ENCODE peak calls at places on chromosomes 5 and 9, in four cellular contexts. Q is heart left ventricle, E is GM20000, U is brain microvascular endothelial cell. Y is an unnamed sample.

GRCh38 chr5:909086-909485 is 16.4 kb downstream of the TRIP13 start:
- DNase-seq in Q (no peak), E (no peak), U (no peak), Y (no peak)

GRCh38 chr9:130627051-130627450 is 37.3 kb upstream of the PRDM12 start:
- DNase-seq in Q (no peak), E (no peak), U (no peak), Y (no peak)

GRCh38 chr5:73818357-73818756 is 192.4 kb downstream of the ARHGEF28 start:
- DNase-seq in Q (no peak), E (no peak), U (peak), Y (no peak)

GRCh38 chr5:57010786-57011185 is 58.9 kb upstream of the MIER3 start:
- DNase-seq in Q (no peak), E (no peak), U (no peak), Y (no peak)

GRCh38 chr9:124259273-124260078 is 1.7 kb downstream of the NEK6 start:
- DNase-seq in Q (peak), E (no peak), U (peak), Y (no peak)

GRCh38 chr5:66529182-66529581 is 67.0 kb upstream of the MAST4 start:
- DNase-seq in Q (no peak), E (no peak), U (no peak), Y (no peak)

GRCh38 chr5:112388739-112389138 is 30.3 kb downstream of the EPB41L4A start:
- DNase-seq in Q (no peak), E (no peak), U (no peak), Y (no peak)

GRCh38 chr5:138654281-138654867 is 79.2 kb upstream of the HSPA9 start:
- DNase-seq in Q (no peak), E (peak), U (peak), Y (peak)

GRCh38 chr5:169416583-169417196 is 115.8 kb upstream of the SLIT3 start:
- DNase-seq in Q (peak), E (peak), U (peak), Y (peak)

GRCh38 chr5:132204736-132205135 is 22.9 kb downstream of the P4HA2 start:
- DNase-seq in Q (no peak), E (no peak), U (no peak), Y (no peak)

GRCh38 chr5:26003966-26004365 is 1034.4 kb downstream of the CDH9 start:
- DNase-seq in Q (no peak), E (no peak), U (no peak), Y (no peak)

GRCh38 chr5:26012078-26012477 is 1026.3 kb downstream of the CDH9 start:
- DNase-seq in Q (no peak), E (no peak), U (no peak), Y (no peak)

DNA sequence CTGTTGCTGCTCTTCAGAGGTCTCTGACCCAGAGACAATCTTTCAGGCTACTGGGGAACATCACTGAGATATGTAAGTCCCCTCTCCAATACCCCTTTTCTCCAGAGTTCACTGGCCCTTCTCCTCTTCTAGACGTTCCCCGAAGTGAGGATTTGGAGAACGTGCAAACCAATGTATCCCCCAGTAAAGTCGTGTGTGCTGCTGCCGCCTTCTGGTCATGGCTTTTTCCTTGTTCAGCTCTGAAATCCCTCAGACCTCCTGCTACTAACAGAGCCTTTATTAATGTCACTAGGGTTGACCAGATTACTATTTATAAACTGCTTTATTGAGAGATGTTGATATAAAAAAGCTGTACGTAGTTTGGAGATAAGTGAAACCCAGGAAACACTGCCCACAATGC is 1028.6 kb downstream of the CDH9 start:
- DNase-seq in Q (no peak), E (no peak), U (no peak), Y (no peak)
- TF ChIP-seq CTCF in Q (no peak), E (no peak), U (no peak), Y (peak)

GRCh38 chr5:79840085-79840990 is 150.7 kb downstream of the CMYA5 start:
- DNase-seq in Q (no peak), E (no peak), U (no peak), Y (no peak)
- TF ChIP-seq CTCF in Q (no peak), E (no peak), U (no peak), Y (no peak)

GRCh38 chr5:80656425-80656824 is 1.6 kb upstream of the DHFR start:
- DNase-seq in Q (no peak), E (no peak), U (peak), Y (no peak)
- TF ChIP-seq CTCF in Q (no peak), E (no peak), U (peak), Y (peak)

GRCh38 chr9:38298904-38299303 is 93.6 kb upstream of the ALDH1B1 start:
- DNase-seq in Q (no peak), E (no peak), U (no peak), Y (no peak)
- TF ChIP-seq CTCF in Q (no peak), E (no peak), U (no peak), Y (no peak)

DNA sequence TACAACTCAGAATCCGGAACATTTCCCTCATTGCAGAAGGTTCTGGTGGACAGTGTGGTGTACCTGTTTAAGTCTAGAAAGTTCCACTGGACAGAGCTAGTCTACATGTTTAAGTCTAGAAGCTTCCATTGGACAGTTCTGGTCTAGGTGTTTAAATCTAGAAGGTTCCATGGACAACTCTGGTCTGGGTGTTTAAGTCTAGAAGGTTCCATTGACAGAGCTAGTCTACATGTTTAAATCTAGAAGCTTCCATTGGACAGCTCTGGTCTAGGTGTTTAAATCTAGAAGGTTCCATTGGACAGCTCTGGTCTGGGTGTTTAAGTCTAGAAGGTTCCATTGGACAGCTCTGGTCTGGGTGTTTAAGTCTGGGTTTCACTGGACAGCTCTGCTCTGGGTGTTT is 25.0 kb downstream of the CCDC187 start:
- DNase-seq in Q (no peak), E (no peak), U (no peak), Y (no peak)
- TF ChIP-seq CTCF in Q (no peak), E (no peak), U (no peak), Y (no peak)

GRCh38 chr9:112717669-112718331 is at the start of gene INIP:
- DNase-seq in Q (peak), E (peak), U (peak), Y (peak)
- TF ChIP-seq CTCF in Q (no peak), E (no peak), U (no peak), Y (peak)